ENCODE peak calls at places on chromosomes 7 and 10, in six cellular contexts. Y, R, I, K, A and Q are unnamed samples.

GRCh38 chr7:32860096-32860495 is 31.5 kb downstream of the KBTBD2 start:
- DNase-seq in Y (no peak), R (no peak), I (no peak), K (no peak), A (no peak), Q (no peak)

GRCh38 chr10:71582506-71582905 is 137.1 kb downstream of the C10orf105 start:
- DNase-seq in Y (no peak), R (no peak), I (no peak), K (no peak), A (no peak), Q (no peak)

GRCh38 chr10:124952123-124952522 is 10.2 kb downstream of the ZRANB1 start:
- DNase-seq in Y (no peak), R (peak), I (no peak), K (no peak), A (no peak), Q (no peak)

GRCh38 chr10:69318997-69319727 is 40.9 kb downstream of the HK1 start:
- DNase-seq in Y (peak), R (peak), I (peak), K (no peak), A (no peak), Q (no peak)

GRCh38 chr7:120874016-120874415 is 16.1 kb upstream of the TSPAN12 start:
- DNase-seq in Y (no peak), R (no peak), I (no peak), K (no peak), A (no peak), Q (no peak)

GRCh38 chr10:48582970-48583369 is 21.9 kb downstream of the ARHGAP22 start:
- DNase-seq in Y (no peak), R (no peak), I (no peak), K (no peak), A (no peak), Q (no peak)

GRCh38 chr10:112963835-112964234 is 13.8 kb downstream of the TCF7L2 start:
- DNase-seq in Y (peak), R (peak), I (peak), K (no peak), A (no peak), Q (no peak)

GRCh38 chr7:73992104-73992562 is 35.8 kb upstream of the ELN start:
- DNase-seq in Y (peak), R (peak), I (peak), K (no peak), A (no peak), Q (no peak)

GRCh38 chr10:27534341-27534740 is 30.2 kb downstream of the RAB18 start:
- DNase-seq in Y (no peak), R (no peak), I (no peak), K (no peak), A (no peak), Q (no peak)

GRCh38 chr10:119536508-119536837 is 6.0 kb downstream of the RGS10 start:
- DNase-seq in Y (no peak), R (no peak), I (no peak), K (no peak), A (no peak), Q (no peak)

GRCh38 chr7:50667789-50668226 is 102.6 kb upstream of the DDC start:
- DNase-seq in Y (peak), R (no peak), I (no peak), K (no peak), A (no peak), Q (no peak)

GRCh38 chr7:155533120-155533826 is 13.1 kb downstream of the CNPY1 start:
- DNase-seq in Y (no peak), R (peak), I (no peak), K (no peak), A (no peak), Q (peak)

GRCh38 chr7:140672382-140673062 is at the start of gene ADCK2:
- DNase-seq in Y (no peak), R (peak), I (no peak), K (no peak), A (peak), Q (no peak)

GRCh38 chr7:156943091-156944041 is 6.1 kb upstream of the NOM1 start:
- DNase-seq in Y (no peak), R (peak), I (no peak), K (no peak), A (peak), Q (no peak)

GRCh38 chr7:30256459-30256858 is 27.9 kb upstream of the ZNRF2 start:
- DNase-seq in Y (no peak), R (no peak), I (no peak), K (no peak), A (no peak), Q (no peak)
- H3K9ac ChIP-seq in Y (no peak), R (no peak), I (no peak), K (no peak), A (no peak), Q (no peak)

DNA sequence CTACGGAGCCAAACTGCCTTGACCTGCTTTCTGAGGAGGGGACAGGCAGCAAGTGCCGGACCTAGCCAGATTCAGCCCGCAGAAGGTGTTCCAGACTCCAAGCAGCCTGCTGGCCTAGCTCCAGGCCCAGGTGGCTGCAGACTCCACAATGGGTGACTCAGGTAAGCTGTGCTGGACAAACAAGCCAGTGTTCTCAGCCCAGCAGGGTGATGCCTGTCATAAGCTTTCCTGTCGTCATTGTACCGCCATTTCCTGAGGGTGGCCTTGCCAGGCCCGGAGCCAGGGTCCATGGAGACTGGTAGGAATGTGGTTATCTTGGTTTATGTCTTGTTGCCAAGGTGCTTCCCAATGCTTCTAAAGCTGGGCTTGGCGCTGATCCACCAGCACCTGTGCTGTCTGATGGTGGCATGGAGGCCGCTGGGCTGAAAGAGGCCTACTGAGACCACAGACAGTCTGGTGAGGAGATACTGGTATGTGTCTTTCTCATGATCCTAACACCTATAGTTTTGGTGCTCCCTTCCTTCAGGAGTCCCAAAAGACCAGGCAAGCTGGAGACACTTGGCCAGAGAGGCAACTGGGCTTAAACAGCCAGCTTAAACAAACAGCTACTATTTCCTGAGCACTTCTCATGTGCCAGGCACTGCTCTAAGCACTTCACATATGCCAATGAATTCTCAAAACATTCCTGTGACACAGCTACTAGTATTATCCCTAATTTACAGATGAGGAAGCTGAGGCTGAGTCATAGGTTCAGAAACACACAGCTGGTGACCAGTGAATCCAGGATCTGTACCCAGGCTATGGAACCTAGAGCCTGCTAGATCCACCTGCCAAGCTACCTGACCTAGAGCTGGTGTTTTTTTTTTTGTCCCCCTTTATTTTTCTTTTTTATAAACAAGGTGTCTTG is 42.0 kb downstream of the ZC3HC1 start:
- DNase-seq in Y (peak), R (peak), I (peak), K (no peak), A (peak), Q (no peak)
- H2AFZ ChIP-seq in Y (peak), R (no peak), I (no peak), K (no peak), A (no peak), Q (peak)

DNA sequence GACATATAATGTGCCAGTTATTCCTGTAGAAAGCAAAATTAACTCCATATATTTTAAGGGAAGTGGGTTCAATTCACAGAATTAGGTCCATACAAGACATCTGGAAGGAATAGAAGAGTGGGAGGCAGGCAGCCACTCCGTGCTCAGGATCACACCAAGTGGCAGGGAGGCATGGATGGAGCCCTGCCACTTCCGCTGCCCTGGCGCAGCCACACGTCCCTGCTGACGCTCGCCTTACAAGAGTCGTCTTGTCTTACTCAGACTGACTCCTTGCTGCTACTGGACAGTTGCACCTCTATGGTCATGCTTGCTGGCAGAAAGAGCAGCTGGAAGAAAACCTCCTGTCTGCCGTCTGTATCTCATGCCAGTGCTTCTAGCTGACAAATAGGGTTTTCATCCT is 579.9 kb upstream of the POM121L12 start:
- DNase-seq in Y (no peak), R (no peak), I (no peak), K (no peak), A (no peak), Q (no peak)
- H3K18ac ChIP-seq in Y (no peak), R (no peak), I (no peak), K (no peak), A (no peak), Q (no peak)

GRCh38 chr10:24427678-24428409 is 218.9 kb downstream of the KIAA1217 start:
- DNase-seq in Y (no peak), R (peak), I (no peak), K (no peak), A (no peak), Q (no peak)
- H3K9ac ChIP-seq in Y (no peak), R (no peak), I (peak), K (no peak), A (no peak), Q (no peak)